ENCODE peak calls at places on chromosomes 1 and 21, in ten cellular contexts. One of them, this sample, is unnamed.

GRCh38 chr1:172638885-172639831 is 19.7 kb upstream of the FASLG start:
- DNase-seq in fibroblast of lung: peak
- DNase-seq in neural progenitor cell: no peak
- DNase-seq in left ventricle myocardium inferior: no peak
- DNase-seq in mesothelial cell of epicardium: no peak
- DNase-seq in fibroblast of the aortic adventitia: peak
- DNase-seq in CD4-positive, alpha-beta T cell: peak
- DNase-seq in H9: no peak
- DNase-seq in astrocyte of the cerebellum: peak
- DNase-seq in pancreas: no peak
- DNase-seq in this sample: peak

GRCh38 chr1:18970762-18971161 is 14.3 kb upstream of the IFFO2 start:
- DNase-seq in fibroblast of lung: no peak
- DNase-seq in neural progenitor cell: no peak
- DNase-seq in left ventricle myocardium inferior: no peak
- DNase-seq in mesothelial cell of epicardium: no peak
- DNase-seq in fibroblast of the aortic adventitia: no peak
- DNase-seq in CD4-positive, alpha-beta T cell: no peak
- DNase-seq in H9: no peak
- DNase-seq in astrocyte of the cerebellum: no peak
- DNase-seq in pancreas: no peak
- DNase-seq in this sample: no peak

GRCh38 chr1:85344256-85344694 is 67.8 kb upstream of the BCL10 start:
- DNase-seq in fibroblast of lung: peak
- DNase-seq in neural progenitor cell: peak
- DNase-seq in left ventricle myocardium inferior: no peak
- DNase-seq in mesothelial cell of epicardium: no peak
- DNase-seq in fibroblast of the aortic adventitia: peak
- DNase-seq in CD4-positive, alpha-beta T cell: no peak
- DNase-seq in H9: peak
- DNase-seq in astrocyte of the cerebellum: no peak
- DNase-seq in pancreas: peak
- DNase-seq in this sample: no peak

GRCh38 chr1:162605225-162605927 is 26.9 kb upstream of the DDR2 start:
- DNase-seq in fibroblast of lung: peak
- DNase-seq in neural progenitor cell: no peak
- DNase-seq in left ventricle myocardium inferior: no peak
- DNase-seq in mesothelial cell of epicardium: no peak
- DNase-seq in fibroblast of the aortic adventitia: peak
- DNase-seq in CD4-positive, alpha-beta T cell: no peak
- DNase-seq in H9: no peak
- DNase-seq in astrocyte of the cerebellum: peak
- DNase-seq in pancreas: no peak
- DNase-seq in this sample: no peak

GRCh38 chr21:41361786-41362604 is at the start of gene MX2:
- DNase-seq in fibroblast of lung: peak
- DNase-seq in neural progenitor cell: no peak
- DNase-seq in left ventricle myocardium inferior: peak
- DNase-seq in mesothelial cell of epicardium: peak
- DNase-seq in fibroblast of the aortic adventitia: peak
- DNase-seq in CD4-positive, alpha-beta T cell: peak
- DNase-seq in H9: no peak
- DNase-seq in astrocyte of the cerebellum: no peak
- DNase-seq in pancreas: peak
- DNase-seq in this sample: peak

GRCh38 chr21:41684381-41685245 is 82.2 kb downstream of the RIPK4 start:
- DNase-seq in fibroblast of lung: peak
- DNase-seq in neural progenitor cell: no peak
- DNase-seq in left ventricle myocardium inferior: no peak
- DNase-seq in mesothelial cell of epicardium: no peak
- DNase-seq in fibroblast of the aortic adventitia: peak
- DNase-seq in CD4-positive, alpha-beta T cell: no peak
- DNase-seq in H9: no peak
- DNase-seq in astrocyte of the cerebellum: no peak
- DNase-seq in pancreas: no peak
- DNase-seq in this sample: no peak

GRCh38 chr21:34881894-34882371 is 167.2 kb downstream of the RUNX1 start:
- DNase-seq in fibroblast of lung: peak
- DNase-seq in neural progenitor cell: no peak
- DNase-seq in left ventricle myocardium inferior: no peak
- DNase-seq in mesothelial cell of epicardium: no peak
- DNase-seq in fibroblast of the aortic adventitia: peak
- DNase-seq in CD4-positive, alpha-beta T cell: no peak
- DNase-seq in H9: no peak
- DNase-seq in astrocyte of the cerebellum: no peak
- DNase-seq in pancreas: no peak
- DNase-seq in this sample: no peak

GRCh38 chr1:5567839-5568238 is 424.4 kb downstream of the NPHP4 start:
- DNase-seq in fibroblast of lung: no peak
- DNase-seq in neural progenitor cell: no peak
- DNase-seq in left ventricle myocardium inferior: no peak
- DNase-seq in mesothelial cell of epicardium: no peak
- DNase-seq in fibroblast of the aortic adventitia: no peak
- DNase-seq in CD4-positive, alpha-beta T cell: no peak
- DNase-seq in H9: no peak
- DNase-seq in astrocyte of the cerebellum: no peak
- DNase-seq in pancreas: no peak
- DNase-seq in this sample: no peak

GRCh38 chr21:25298512-25299491 is 308.5 kb downstream of the MRPL39 start:
- DNase-seq in fibroblast of lung: peak
- DNase-seq in neural progenitor cell: no peak
- DNase-seq in left ventricle myocardium inferior: no peak
- DNase-seq in mesothelial cell of epicardium: no peak
- DNase-seq in fibroblast of the aortic adventitia: no peak
- DNase-seq in CD4-positive, alpha-beta T cell: no peak
- DNase-seq in H9: no peak
- DNase-seq in astrocyte of the cerebellum: no peak
- DNase-seq in pancreas: no peak
- DNase-seq in this sample: no peak

DNA sequence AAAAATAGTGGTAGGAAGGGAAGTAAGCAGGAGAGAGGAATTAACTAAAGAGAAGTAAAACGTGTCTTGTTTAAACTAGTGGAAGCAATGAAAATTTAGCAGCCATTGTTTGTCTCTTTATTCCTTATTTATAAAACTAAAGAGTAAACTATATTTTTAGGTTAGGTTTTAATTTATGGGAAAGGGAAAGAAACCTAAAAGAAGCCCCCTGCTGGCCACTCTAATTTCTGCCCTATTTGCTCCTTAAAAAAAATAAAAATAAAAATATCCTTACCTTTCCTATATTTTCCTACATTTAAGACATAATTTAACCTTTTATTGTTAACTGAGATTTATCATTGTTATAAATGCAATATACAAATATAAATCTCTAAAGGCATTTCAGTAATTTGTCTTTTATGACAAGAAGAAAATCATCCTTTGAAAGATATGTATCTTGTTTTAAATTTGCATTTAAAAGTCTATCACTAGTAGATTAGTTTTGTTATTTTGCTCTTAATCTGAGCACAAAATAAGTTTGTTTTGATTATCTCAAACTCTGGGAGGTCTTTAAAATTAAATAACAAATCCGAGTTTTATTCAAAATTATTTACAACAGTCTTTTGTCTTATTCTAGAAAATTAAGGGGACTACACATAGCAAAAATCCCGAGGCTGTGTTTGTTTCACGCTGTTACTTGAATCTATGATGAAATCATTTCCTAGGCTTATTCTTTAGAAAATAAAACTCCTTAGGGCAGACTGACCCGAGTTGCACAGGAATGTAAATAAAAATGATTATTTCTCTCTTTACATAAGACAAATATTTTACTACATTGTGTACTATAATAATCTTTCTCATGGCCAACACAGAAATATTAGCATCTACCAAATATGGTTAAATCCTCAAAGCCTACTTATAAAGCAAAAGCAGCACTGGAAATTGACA is 201.7 kb downstream of the NRIP1 start:
- DNase-seq in fibroblast of lung: no peak
- DNase-seq in neural progenitor cell: peak
- DNase-seq in left ventricle myocardium inferior: no peak
- DNase-seq in mesothelial cell of epicardium: no peak
- DNase-seq in fibroblast of the aortic adventitia: peak
- DNase-seq in CD4-positive, alpha-beta T cell: no peak
- DNase-seq in H9: no peak
- DNase-seq in astrocyte of the cerebellum: no peak
- DNase-seq in pancreas: no peak
- DNase-seq in this sample: no peak
- TF ChIP-seq CTCF in fibroblast of lung: peak
- TF ChIP-seq CTCF in neural progenitor cell: peak
- TF ChIP-seq CTCF in left ventricle myocardium inferior: peak
- TF ChIP-seq CTCF in mesothelial cell of epicardium: peak
- TF ChIP-seq CTCF in fibroblast of the aortic adventitia: peak
- TF ChIP-seq CTCF in CD4-positive, alpha-beta T cell: peak
- TF ChIP-seq CTCF in H9: peak
- TF ChIP-seq CTCF in astrocyte of the cerebellum: peak
- TF ChIP-seq CTCF in pancreas: peak
- TF ChIP-seq CTCF in this sample: peak

GRCh38 chr21:44618504-44618903 is 6.6 kb downstream of the KRTAP10-8 start:
- DNase-seq in fibroblast of lung: peak
- DNase-seq in neural progenitor cell: no peak
- DNase-seq in left ventricle myocardium inferior: peak
- DNase-seq in mesothelial cell of epicardium: no peak
- DNase-seq in fibroblast of the aortic adventitia: peak
- DNase-seq in CD4-positive, alpha-beta T cell: no peak
- DNase-seq in H9: peak
- DNase-seq in astrocyte of the cerebellum: no peak
- DNase-seq in pancreas: no peak
- DNase-seq in this sample: no peak
- TF ChIP-seq CTCF in fibroblast of lung: no peak
- TF ChIP-seq CTCF in neural progenitor cell: peak
- TF ChIP-seq CTCF in left ventricle myocardium inferior: peak
- TF ChIP-seq CTCF in mesothelial cell of epicardium: no peak
- TF ChIP-seq CTCF in fibroblast of the aortic adventitia: peak
- TF ChIP-seq CTCF in CD4-positive, alpha-beta T cell: no peak
- TF ChIP-seq CTCF in H9: peak
- TF ChIP-seq CTCF in astrocyte of the cerebellum: no peak
- TF ChIP-seq CTCF in pancreas: no peak
- TF ChIP-seq CTCF in this sample: no peak

DNA sequence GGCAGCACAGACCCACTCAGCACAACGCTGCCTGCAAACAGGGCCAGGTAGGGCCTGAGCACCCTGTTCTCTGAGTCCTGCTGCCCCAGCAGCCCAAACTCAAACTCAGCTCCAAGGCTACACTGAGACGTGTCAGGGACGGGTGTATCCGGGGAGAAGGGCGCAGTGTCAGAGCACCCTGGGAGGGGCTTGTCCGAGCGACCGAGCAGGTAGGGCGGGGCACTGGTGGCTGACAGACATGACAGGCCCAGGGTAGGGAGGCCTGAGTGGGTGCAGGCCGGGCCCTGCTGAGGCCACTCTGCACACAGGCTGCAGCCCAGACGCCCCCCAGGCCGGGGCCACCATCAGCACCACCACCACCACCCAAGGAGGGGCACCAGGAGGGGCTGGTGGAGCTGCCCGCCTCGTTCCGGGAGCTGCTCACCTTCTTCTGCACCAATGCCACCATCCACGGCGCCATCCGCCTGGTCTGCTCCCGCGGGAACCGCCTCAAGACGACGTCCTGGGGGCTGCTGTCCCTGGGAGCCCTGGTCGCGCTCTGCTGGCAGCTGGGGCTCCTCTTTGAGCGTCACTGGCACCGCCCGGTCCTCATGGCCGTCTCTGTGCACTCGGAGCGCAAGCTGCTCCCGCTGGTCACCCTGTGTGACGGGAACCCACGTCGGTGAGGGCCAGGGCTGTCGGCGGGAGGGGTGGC is 5.5 kb downstream of the SCNN1D start:
- DNase-seq in fibroblast of lung: no peak
- DNase-seq in neural progenitor cell: no peak
- DNase-seq in left ventricle myocardium inferior: no peak
- DNase-seq in mesothelial cell of epicardium: no peak
- DNase-seq in fibroblast of the aortic adventitia: no peak
- DNase-seq in CD4-positive, alpha-beta T cell: no peak
- DNase-seq in H9: peak
- DNase-seq in astrocyte of the cerebellum: no peak
- DNase-seq in pancreas: peak
- DNase-seq in this sample: no peak
- TF ChIP-seq CTCF in fibroblast of lung: no peak
- TF ChIP-seq CTCF in neural progenitor cell: no peak
- TF ChIP-seq CTCF in left ventricle myocardium inferior: no peak
- TF ChIP-seq CTCF in mesothelial cell of epicardium: no peak
- TF ChIP-seq CTCF in fibroblast of the aortic adventitia: no peak
- TF ChIP-seq CTCF in CD4-positive, alpha-beta T cell: no peak
- TF ChIP-seq CTCF in H9: no peak
- TF ChIP-seq CTCF in astrocyte of the cerebellum: no peak
- TF ChIP-seq CTCF in pancreas: no peak
- TF ChIP-seq CTCF in this sample: no peak

GRCh38 chr1:230276401-230276800 is 149.7 kb downstream of the PGBD5 start:
- DNase-seq in fibroblast of lung: no peak
- DNase-seq in neural progenitor cell: no peak
- DNase-seq in left ventricle myocardium inferior: no peak
- DNase-seq in mesothelial cell of epicardium: peak
- DNase-seq in fibroblast of the aortic adventitia: no peak
- DNase-seq in CD4-positive, alpha-beta T cell: no peak
- DNase-seq in H9: no peak
- DNase-seq in astrocyte of the cerebellum: no peak
- DNase-seq in pancreas: peak
- DNase-seq in this sample: no peak

GRCh38 chr1:230278871-230279582 is 147.1 kb downstream of the PGBD5 start:
- DNase-seq in fibroblast of lung: no peak
- DNase-seq in neural progenitor cell: no peak
- DNase-seq in left ventricle myocardium inferior: no peak
- DNase-seq in mesothelial cell of epicardium: peak
- DNase-seq in fibroblast of the aortic adventitia: no peak
- DNase-seq in CD4-positive, alpha-beta T cell: no peak
- DNase-seq in H9: no peak
- DNase-seq in astrocyte of the cerebellum: no peak
- DNase-seq in pancreas: peak
- DNase-seq in this sample: no peak

GRCh38 chr1:230280054-230280795 is 145.9 kb downstream of the PGBD5 start:
- DNase-seq in fibroblast of lung: no peak
- DNase-seq in neural progenitor cell: no peak
- DNase-seq in left ventricle myocardium inferior: no peak
- DNase-seq in mesothelial cell of epicardium: no peak
- DNase-seq in fibroblast of the aortic adventitia: no peak
- DNase-seq in CD4-positive, alpha-beta T cell: no peak
- DNase-seq in H9: no peak
- DNase-seq in astrocyte of the cerebellum: no peak
- DNase-seq in pancreas: peak
- DNase-seq in this sample: no peak

GRCh38 chr1:230279583-230279945 is 146.6 kb downstream of the PGBD5 start:
- DNase-seq in fibroblast of lung: no peak
- DNase-seq in neural progenitor cell: no peak
- DNase-seq in left ventricle myocardium inferior: no peak
- DNase-seq in mesothelial cell of epicardium: peak
- DNase-seq in fibroblast of the aortic adventitia: no peak
- DNase-seq in CD4-positive, alpha-beta T cell: no peak
- DNase-seq in H9: no peak
- DNase-seq in astrocyte of the cerebellum: no peak
- DNase-seq in pancreas: peak
- DNase-seq in this sample: no peak

DNA sequence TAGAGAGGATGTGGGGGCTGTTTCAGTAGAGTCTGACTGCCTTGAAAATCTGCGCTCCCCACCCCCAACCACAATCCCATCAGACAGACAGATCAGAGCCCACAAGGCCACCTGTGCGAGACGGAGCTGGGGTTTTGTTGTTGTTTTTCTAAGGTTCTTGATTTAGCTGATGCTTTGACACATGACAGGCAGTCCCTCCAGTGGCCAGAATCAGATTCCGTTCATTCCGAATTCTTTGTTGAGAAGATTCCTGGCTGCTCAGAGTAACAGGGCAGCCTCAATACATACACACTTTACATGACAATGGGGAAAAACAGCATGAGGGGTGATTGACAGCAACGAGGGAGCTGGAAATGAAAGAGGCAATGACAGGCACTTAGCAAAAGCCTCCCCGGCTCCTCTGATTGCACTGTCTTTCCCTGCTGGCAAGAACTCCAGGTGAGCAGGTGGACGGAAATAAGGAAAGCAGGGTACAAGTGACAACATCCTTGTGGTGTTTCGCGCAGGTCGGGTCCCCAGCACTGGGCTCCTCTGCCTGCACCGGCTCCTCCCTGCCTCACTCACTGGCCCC is 148.8 kb downstream of the PGBD5 start:
- DNase-seq in fibroblast of lung: no peak
- DNase-seq in neural progenitor cell: peak
- DNase-seq in left ventricle myocardium inferior: no peak
- DNase-seq in mesothelial cell of epicardium: peak
- DNase-seq in fibroblast of the aortic adventitia: no peak
- DNase-seq in CD4-positive, alpha-beta T cell: no peak
- DNase-seq in H9: peak
- DNase-seq in astrocyte of the cerebellum: no peak
- DNase-seq in pancreas: peak
- DNase-seq in this sample: no peak
- TF ChIP-seq CTCF in fibroblast of lung: no peak
- TF ChIP-seq CTCF in neural progenitor cell: peak
- TF ChIP-seq CTCF in left ventricle myocardium inferior: no peak
- TF ChIP-seq CTCF in mesothelial cell of epicardium: no peak
- TF ChIP-seq CTCF in fibroblast of the aortic adventitia: no peak
- TF ChIP-seq CTCF in CD4-positive, alpha-beta T cell: no peak
- TF ChIP-seq CTCF in H9: peak
- TF ChIP-seq CTCF in astrocyte of the cerebellum: no peak
- TF ChIP-seq CTCF in pancreas: no peak
- TF ChIP-seq CTCF in this sample: no peak